ENCODE peak calls at places on chromosomes 2 and 18, in six cellular contexts. One of them, this sample, is unnamed.

GRCh38 chr2:99802730-99803129 is 312.9 kb upstream of the REV1 start:
- DNase-seq in uterus: no peak
- DNase-seq in bronchial epithelial cell: no peak
- DNase-seq in fibroblast of the aortic adventitia: no peak
- DNase-seq in cardiac muscle cell: no peak
- DNase-seq in pancreas: no peak
- DNase-seq in this sample: no peak

GRCh38 chr2:200640906-200641305 is 55.1 kb downstream of the AOX1 start:
- DNase-seq in uterus: no peak
- DNase-seq in bronchial epithelial cell: no peak
- DNase-seq in fibroblast of the aortic adventitia: peak; percentile 95
- DNase-seq in cardiac muscle cell: peak; percentile 76
- DNase-seq in pancreas: no peak
- DNase-seq in this sample: no peak

GRCh38 chr2:204634564-204634963 is 89.3 kb downstream of the PARD3B start:
- DNase-seq in uterus: no peak
- DNase-seq in bronchial epithelial cell: no peak
- DNase-seq in fibroblast of the aortic adventitia: no peak
- DNase-seq in cardiac muscle cell: no peak
- DNase-seq in pancreas: no peak
- DNase-seq in this sample: no peak

GRCh38 chr18:47987456-47987735 is 56.9 kb upstream of the SMAD2 start:
- DNase-seq in uterus: no peak
- DNase-seq in bronchial epithelial cell: peak; percentile 47
- DNase-seq in fibroblast of the aortic adventitia: no peak
- DNase-seq in cardiac muscle cell: no peak
- DNase-seq in pancreas: no peak
- DNase-seq in this sample: no peak

GRCh38 chr2:46002507-46002883 is 294.7 kb upstream of the EPAS1 start:
- DNase-seq in uterus: no peak
- DNase-seq in bronchial epithelial cell: peak; percentile 65
- DNase-seq in fibroblast of the aortic adventitia: peak; percentile 70
- DNase-seq in cardiac muscle cell: peak; percentile 72
- DNase-seq in pancreas: no peak
- DNase-seq in this sample: no peak

GRCh38 chr2:190216829-190217228 is 102.8 kb downstream of the HIBCH start:
- DNase-seq in uterus: peak; percentile 28
- DNase-seq in bronchial epithelial cell: no peak
- DNase-seq in fibroblast of the aortic adventitia: peak; percentile 17
- DNase-seq in cardiac muscle cell: peak; percentile 3
- DNase-seq in pancreas: peak; percentile 34
- DNase-seq in this sample: peak; percentile 20

GRCh38 chr18:75638597-75639467 is 211.3 kb upstream of the SMIM21 start:
- DNase-seq in uterus: peak; percentile 29
- DNase-seq in bronchial epithelial cell: no peak
- DNase-seq in fibroblast of the aortic adventitia: peak; percentile 79
- DNase-seq in cardiac muscle cell: peak; percentile 80
- DNase-seq in pancreas: no peak
- DNase-seq in this sample: peak; percentile 43

GRCh38 chr2:216029416-216030129 is 16.2 kb upstream of the MREG start:
- DNase-seq in uterus: no peak
- DNase-seq in bronchial epithelial cell: no peak
- DNase-seq in fibroblast of the aortic adventitia: no peak
- DNase-seq in cardiac muscle cell: no peak
- DNase-seq in pancreas: no peak
- DNase-seq in this sample: no peak

GRCh38 chr2:170932166-170932565 is 3.1 kb downstream of the GORASP2 start:
- DNase-seq in uterus: no peak
- DNase-seq in bronchial epithelial cell: no peak
- DNase-seq in fibroblast of the aortic adventitia: no peak
- DNase-seq in cardiac muscle cell: no peak
- DNase-seq in pancreas: no peak
- DNase-seq in this sample: no peak

GRCh38 chr18:34932792-34933466 is 108.3 kb upstream of the MAPRE2 start:
- DNase-seq in uterus: no peak
- DNase-seq in bronchial epithelial cell: peak; percentile 73
- DNase-seq in fibroblast of the aortic adventitia: no peak
- DNase-seq in cardiac muscle cell: no peak
- DNase-seq in pancreas: no peak
- DNase-seq in this sample: no peak

GRCh38 chr2:219076253-219076652 is 15.5 kb upstream of the IHH start:
- DNase-seq in uterus: no peak
- DNase-seq in bronchial epithelial cell: no peak
- DNase-seq in fibroblast of the aortic adventitia: no peak
- DNase-seq in cardiac muscle cell: no peak
- DNase-seq in pancreas: no peak
- DNase-seq in this sample: no peak

GRCh38 chr2:70019096-70019495 is 57.7 kb upstream of the ASPRV1 start:
- DNase-seq in uterus: no peak
- DNase-seq in bronchial epithelial cell: no peak
- DNase-seq in fibroblast of the aortic adventitia: no peak
- DNase-seq in cardiac muscle cell: no peak
- DNase-seq in pancreas: no peak
- DNase-seq in this sample: no peak

GRCh38 chr2:127101048-127101611 is 5.8 kb downstream of the BIN1 start:
- DNase-seq in uterus: no peak
- DNase-seq in bronchial epithelial cell: no peak
- DNase-seq in fibroblast of the aortic adventitia: no peak
- DNase-seq in cardiac muscle cell: no peak
- DNase-seq in pancreas: no peak
- DNase-seq in this sample: no peak

GRCh38 chr2:71928734-71929481 is 218.8 kb downstream of the CYP26B1 start:
- DNase-seq in uterus: no peak
- DNase-seq in bronchial epithelial cell: no peak
- DNase-seq in fibroblast of the aortic adventitia: no peak
- DNase-seq in cardiac muscle cell: no peak
- DNase-seq in pancreas: no peak
- DNase-seq in this sample: no peak

GRCh38 chr2:190973262-190973661 is 40.7 kb downstream of the STAT1 start:
- DNase-seq in uterus: no peak
- DNase-seq in bronchial epithelial cell: no peak
- DNase-seq in fibroblast of the aortic adventitia: no peak
- DNase-seq in cardiac muscle cell: no peak
- DNase-seq in pancreas: no peak
- DNase-seq in this sample: no peak

GRCh38 chr2:20148841-20149702 is 75.9 kb downstream of the SDC1 start:
- DNase-seq in uterus: no peak
- DNase-seq in bronchial epithelial cell: no peak
- DNase-seq in fibroblast of the aortic adventitia: peak; percentile 66
- DNase-seq in cardiac muscle cell: peak; percentile 60
- DNase-seq in pancreas: no peak
- DNase-seq in this sample: peak; percentile 48

GRCh38 chr2:117762454-117762853 is 52.0 kb upstream of the DDX18 start:
- DNase-seq in uterus: no peak
- DNase-seq in bronchial epithelial cell: no peak
- DNase-seq in fibroblast of the aortic adventitia: no peak
- DNase-seq in cardiac muscle cell: no peak
- DNase-seq in pancreas: no peak
- DNase-seq in this sample: no peak

GRCh38 chr18:21183670-21184069 is 58.4 kb upstream of the GREB1L start:
- DNase-seq in uterus: no peak
- DNase-seq in bronchial epithelial cell: peak; percentile 50
- DNase-seq in fibroblast of the aortic adventitia: no peak
- DNase-seq in cardiac muscle cell: no peak
- DNase-seq in pancreas: no peak
- DNase-seq in this sample: peak; percentile 36

GRCh38 chr2:206792645-206793044 is 27.2 kb downstream of the FASTKD2 start:
- DNase-seq in uterus: no peak
- DNase-seq in bronchial epithelial cell: no peak
- DNase-seq in fibroblast of the aortic adventitia: no peak
- DNase-seq in cardiac muscle cell: no peak
- DNase-seq in pancreas: no peak
- DNase-seq in this sample: no peak

GRCh38 chr2:134634054-134634630 is 84.7 kb downstream of the TMEM163 start:
- DNase-seq in uterus: no peak
- DNase-seq in bronchial epithelial cell: no peak
- DNase-seq in fibroblast of the aortic adventitia: no peak
- DNase-seq in cardiac muscle cell: no peak
- DNase-seq in pancreas: no peak
- DNase-seq in this sample: no peak

GRCh38 chr2:200403794-200404193 is 97.3 kb downstream of the SPATS2L start:
- DNase-seq in uterus: no peak
- DNase-seq in bronchial epithelial cell: no peak
- DNase-seq in fibroblast of the aortic adventitia: no peak
- DNase-seq in cardiac muscle cell: peak; percentile 44
- DNase-seq in pancreas: no peak
- DNase-seq in this sample: no peak

GRCh38 chr18:12015697-12016062 is 34.4 kb downstream of the IMPA2 start:
- DNase-seq in uterus: no peak
- DNase-seq in bronchial epithelial cell: peak; percentile 85
- DNase-seq in fibroblast of the aortic adventitia: peak; percentile 7
- DNase-seq in cardiac muscle cell: peak; percentile 57
- DNase-seq in pancreas: peak; percentile 76
- DNase-seq in this sample: peak; percentile 94

GRCh38 chr2:12721571-12722444 is 5.1 kb downstream of the TRIB2 start:
- DNase-seq in uterus: no peak
- DNase-seq in bronchial epithelial cell: peak; percentile 7
- DNase-seq in fibroblast of the aortic adventitia: peak; percentile 92
- DNase-seq in cardiac muscle cell: peak; percentile 82
- DNase-seq in pancreas: no peak
- DNase-seq in this sample: no peak

GRCh38 chr2:30385327-30385726 is 61.7 kb upstream of the LCLAT1 start:
- DNase-seq in uterus: no peak
- DNase-seq in bronchial epithelial cell: peak; percentile 14
- DNase-seq in fibroblast of the aortic adventitia: peak; percentile 63
- DNase-seq in cardiac muscle cell: peak; percentile 62
- DNase-seq in pancreas: no peak
- DNase-seq in this sample: peak; percentile 45

DNA sequence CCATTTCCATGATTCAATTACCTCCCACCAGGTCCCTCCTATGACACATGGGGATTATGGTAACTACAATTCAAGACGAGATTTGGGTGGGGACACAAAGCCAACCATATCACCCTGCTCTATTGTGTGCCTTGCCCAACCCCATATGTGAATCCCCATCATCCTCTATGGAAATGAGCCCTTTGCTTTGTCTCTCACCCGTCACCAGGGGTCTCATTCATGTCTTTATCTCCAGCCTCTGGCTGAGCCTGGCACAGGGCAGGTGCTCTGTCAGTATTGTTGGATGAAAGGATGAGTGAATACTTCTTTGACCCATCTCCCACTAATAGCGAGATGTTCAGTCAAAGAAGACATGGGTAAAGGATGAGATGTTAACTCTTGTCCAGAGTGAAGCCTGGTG is 116.6 kb upstream of the LGALSL start:
- DNase-seq in uterus: no peak
- DNase-seq in bronchial epithelial cell: no peak
- DNase-seq in fibroblast of the aortic adventitia: no peak
- DNase-seq in cardiac muscle cell: no peak
- DNase-seq in pancreas: no peak
- DNase-seq in this sample: no peak
- TF ChIP-seq CTCF in uterus: no peak
- TF ChIP-seq CTCF in bronchial epithelial cell: no peak
- TF ChIP-seq CTCF in fibroblast of the aortic adventitia: no peak
- TF ChIP-seq CTCF in cardiac muscle cell: no peak
- TF ChIP-seq CTCF in pancreas: no peak
- TF ChIP-seq CTCF in this sample: no peak

DNA sequence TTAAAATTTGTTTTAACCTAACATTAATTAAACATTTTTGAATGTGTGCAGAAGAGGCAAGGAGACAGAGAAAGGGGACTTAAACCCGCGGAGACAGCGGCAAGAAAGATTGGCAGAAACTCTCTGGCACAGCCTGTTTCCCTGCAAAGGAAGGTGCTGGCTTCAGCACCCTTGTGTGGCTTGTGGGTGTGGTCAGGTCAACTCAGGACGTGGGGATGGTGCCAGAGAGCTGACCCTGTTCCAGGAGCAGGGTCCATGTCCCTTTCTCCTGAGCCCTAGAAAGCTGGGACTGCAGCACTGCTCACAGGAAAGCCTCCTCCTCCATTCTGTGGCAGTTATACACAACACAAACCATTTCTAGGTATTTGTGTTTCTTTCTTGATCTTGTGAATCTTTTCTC is 176.2 kb upstream of the ST6GAL2 start:
- DNase-seq in uterus: no peak
- DNase-seq in bronchial epithelial cell: no peak
- DNase-seq in fibroblast of the aortic adventitia: no peak
- DNase-seq in cardiac muscle cell: no peak
- DNase-seq in pancreas: no peak
- DNase-seq in this sample: no peak
- TF ChIP-seq CTCF in uterus: no peak
- TF ChIP-seq CTCF in bronchial epithelial cell: no peak
- TF ChIP-seq CTCF in fibroblast of the aortic adventitia: no peak
- TF ChIP-seq CTCF in cardiac muscle cell: no peak
- TF ChIP-seq CTCF in pancreas: no peak
- TF ChIP-seq CTCF in this sample: no peak

DNA sequence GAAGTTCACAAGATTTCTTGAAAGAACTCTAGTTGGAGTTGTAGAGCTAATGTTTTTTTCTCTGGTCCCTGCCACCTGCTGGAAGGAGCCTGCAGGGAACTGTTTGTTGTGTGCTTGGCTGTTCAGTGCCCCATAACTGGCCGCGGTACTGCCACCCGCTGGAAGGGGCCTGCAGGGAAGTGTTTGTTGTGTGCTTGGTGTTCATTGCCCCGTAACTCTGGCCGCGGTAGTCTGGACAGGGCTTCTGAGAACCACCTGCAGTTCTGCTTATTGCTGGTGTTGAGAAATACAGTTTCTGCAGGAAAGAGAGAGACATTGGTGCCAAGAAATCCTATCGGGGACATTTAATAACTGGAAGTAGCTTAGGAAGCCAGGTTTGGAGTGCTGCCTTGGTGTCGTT is 58.1 kb downstream of the AGAP1 start:
- DNase-seq in uterus: no peak
- DNase-seq in bronchial epithelial cell: peak; percentile 37
- DNase-seq in fibroblast of the aortic adventitia: peak; percentile 37
- DNase-seq in cardiac muscle cell: peak; percentile 47
- DNase-seq in pancreas: peak; percentile 53
- DNase-seq in this sample: peak; percentile 70
- TF ChIP-seq CTCF in uterus: no peak
- TF ChIP-seq CTCF in bronchial epithelial cell: peak; percentile 64
- TF ChIP-seq CTCF in fibroblast of the aortic adventitia: peak; percentile 49
- TF ChIP-seq CTCF in cardiac muscle cell: peak; percentile 52
- TF ChIP-seq CTCF in pancreas: peak; percentile 39
- TF ChIP-seq CTCF in this sample: peak; percentile 57

DNA sequence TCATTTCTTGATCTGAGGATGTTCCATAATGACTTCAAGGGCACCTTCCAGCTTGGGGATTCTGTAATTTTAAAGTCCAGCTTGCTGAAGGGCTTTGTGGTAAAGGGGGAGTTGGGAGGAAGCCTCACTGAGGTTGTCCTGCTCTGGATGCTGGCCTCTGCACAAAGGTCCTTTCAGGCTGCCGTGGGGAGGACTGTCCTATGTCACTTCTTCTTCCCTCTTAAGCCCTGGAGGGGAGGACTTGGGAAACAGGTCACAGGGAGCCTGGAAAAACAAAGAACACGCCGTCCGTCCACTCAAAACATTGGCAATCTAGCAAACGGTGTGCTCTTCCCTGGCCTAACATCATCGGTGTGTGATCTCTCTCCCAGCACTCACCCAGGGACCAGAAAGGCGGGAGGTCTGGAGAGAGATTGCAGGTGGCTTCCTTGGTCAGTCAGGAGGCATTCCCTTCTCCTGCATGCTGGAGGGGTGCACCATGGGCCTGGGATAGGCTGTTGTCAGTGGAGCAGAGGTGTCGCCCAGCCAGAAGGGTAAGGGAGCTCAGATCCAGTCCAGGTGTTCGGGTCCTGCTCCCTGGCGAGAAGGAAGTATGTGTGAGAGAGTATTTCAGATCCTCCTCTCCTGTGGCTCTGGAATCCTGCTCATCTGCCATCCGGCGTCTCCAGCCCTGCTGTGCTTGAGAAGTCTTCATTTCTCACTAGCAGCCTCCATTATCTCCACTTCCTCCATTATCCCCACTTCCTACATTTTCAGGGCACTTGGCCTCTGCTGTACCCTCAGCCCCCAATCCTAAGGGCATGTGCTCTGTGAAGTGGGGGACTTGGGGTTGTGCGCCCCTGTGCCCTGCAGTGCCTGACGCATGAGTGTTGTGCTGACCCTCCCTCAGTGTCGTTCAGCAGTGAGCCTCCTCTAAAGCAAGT is 20.1 kb downstream of the ASAP2 start:
- DNase-seq in uterus: no peak
- DNase-seq in bronchial epithelial cell: no peak
- DNase-seq in fibroblast of the aortic adventitia: no peak
- DNase-seq in cardiac muscle cell: no peak
- DNase-seq in pancreas: no peak
- DNase-seq in this sample: no peak
- TF ChIP-seq CTCF in uterus: no peak
- TF ChIP-seq CTCF in bronchial epithelial cell: no peak
- TF ChIP-seq CTCF in fibroblast of the aortic adventitia: no peak
- TF ChIP-seq CTCF in cardiac muscle cell: no peak
- TF ChIP-seq CTCF in pancreas: no peak
- TF ChIP-seq CTCF in this sample: no peak